ENCODE peak calls at places on chromosomes 6 and 20, in six cellular contexts. O is effector memory CD8-positive, alpha-beta T cell; P is NCI-H1436; B is osteocyte; V is NCI-H1092 treated with DMSO at 0.1 percent for 48 hours; S is stimulated activated CD4-positive, alpha-beta T cell treated with anti-CD3 and anti-CD28 coated beads, TNF-alpha, amount 100 ng/mL, for 4 hours. G is an unnamed sample.

GRCh38 chr6:167851349-167851952 is 24.7 kb downstream of the AFDN start:
- DNase-seq in O (no peak), P (no peak), B (no peak), V (peak; percentile 34), S (no peak), G (no peak)

GRCh38 chr6:168284187-168284586 is 35.4 kb downstream of the DACT2 start:
- DNase-seq in O (no peak), P (no peak), B (no peak), V (no peak), S (no peak), G (no peak)

GRCh38 chr6:95087394-95088097 is 489.8 kb upstream of the MANEA start:
- DNase-seq in O (no peak), P (peak; percentile 91), B (no peak), V (peak; percentile 95), S (no peak), G (no peak)

GRCh38 chr20:41171736-41172295 is 34.5 kb downstream of the PLCG1 start:
- DNase-seq in O (no peak), P (no peak), B (peak; percentile 8), V (no peak), S (no peak), G (no peak)

GRCh38 chr6:45073771-45074170 is 254.4 kb upstream of the RUNX2 start:
- DNase-seq in O (no peak), P (no peak), B (no peak), V (no peak), S (no peak), G (no peak)

GRCh38 chr6:87074051-87074711 is 20.7 kb downstream of the CGA start:
- DNase-seq in O (no peak), P (no peak), B (no peak), V (no peak), S (no peak), G (no peak)

GRCh38 chr6:33914519-33915120 is 110.8 kb upstream of the MLN start:
- DNase-seq in O (peak; percentile 46), P (no peak), B (no peak), V (no peak), S (peak; percentile 17), G (peak; percentile 34)

GRCh38 chr6:49556429-49556837 is 6.0 kb downstream of the C6orf141 start:
- DNase-seq in O (no peak), P (peak; percentile 81), B (no peak), V (no peak), S (no peak), G (no peak)

GRCh38 chr6:100979269-100979668 is 98.1 kb upstream of the ASCC3 start:
- DNase-seq in O (no peak), P (no peak), B (no peak), V (no peak), S (no peak), G (no peak)

GRCh38 chr6:154156135-154156948 is 117.3 kb downstream of the OPRM1 start:
- DNase-seq in O (peak; percentile 51), P (peak; percentile 70), B (no peak), V (peak; percentile 36), S (peak; percentile 50), G (peak; percentile 47)

GRCh38 chr6:2147737-2148448 is 97.5 kb downstream of the GMDS start:
- DNase-seq in O (no peak), P (no peak), B (no peak), V (no peak), S (no peak), G (no peak)

GRCh38 chr6:46378882-46379405 is 112.3 kb downstream of the RCAN2 start:
- DNase-seq in O (no peak), P (no peak), B (no peak), V (no peak), S (no peak), G (no peak)

GRCh38 chr20:16701296-16701695 is 28.5 kb upstream of the SNRPB2 start:
- DNase-seq in O (peak; percentile 26), P (no peak), B (no peak), V (peak; percentile 15), S (no peak), G (no peak)